ENCODE peak calls at places on chromosome 20, in four cellular contexts. G is GM12878, S is HL-60, A is K562. F is an unnamed sample.

GRCh38 chr20:64228086-64228485 is 27.5 kb upstream of the PCMTD2 start:
- DNase-seq in G (no peak), S (no peak), A (no peak), F (no peak)

GRCh38 chr20:9103955-9104354 is 35.1 kb downstream of the PLCB4 start:
- DNase-seq in G (no peak), S (no peak), A (no peak), F (no peak)

GRCh38 chr20:62219101-62219991 is 732 bp downstream of the HRH3 start:
- DNase-seq in G (no peak), S (no peak), A (no peak), F (no peak)

GRCh38 chr20:47311211-47311610 is 45.3 kb downstream of the ZMYND8 start:
- DNase-seq in G (no peak), S (no peak), A (no peak), F (no peak)

GRCh38 chr20:6831461-6831860 is 64.0 kb downstream of the BMP2 start:
- DNase-seq in G (no peak), S (no peak), A (no peak), F (no peak)

GRCh38 chr20:57249073-57249472 is 17.4 kb downstream of the BMP7 start:
- DNase-seq in G (no peak), S (no peak), A (no peak), F (no peak)

GRCh38 chr20:15867899-15868298 is 705.3 kb downstream of the KIF16B start:
- DNase-seq in G (no peak), S (no peak), A (no peak), F (no peak)

GRCh38 chr20:43680976-43681375 is 14.1 kb downstream of the MYBL2 start:
- DNase-seq in G (no peak), S (no peak), A (no peak), F (no peak)

GRCh38 chr20:57399587-57400261 is 8.5 kb downstream of the RBM38 start:
- DNase-seq in G (peak; percentile 71), S (no peak), A (no peak), F (no peak)

GRCh38 chr20:19027971-19028370 is 184.5 kb upstream of the SLC24A3 start:
- DNase-seq in G (no peak), S (no peak), A (no peak), F (no peak)

GRCh38 chr20:19407731-19408130 is 195.3 kb downstream of the SLC24A3 start:
- DNase-seq in G (no peak), S (no peak), A (no peak), F (no peak)

GRCh38 chr20:56400001-56400640 is 7.7 kb downstream of the CSTF1 start:
- DNase-seq in G (peak; percentile 31), S (no peak), A (peak; percentile 86), F (no peak)

GRCh38 chr20:9660236-9660868 is 146.0 kb downstream of the LAMP5 start:
- DNase-seq in G (no peak), S (no peak), A (peak; percentile 3), F (no peak)

GRCh38 chr20:5316188-5317158 is at the start of gene PROKR2:
- DNase-seq in G (no peak), S (no peak), A (no peak), F (no peak)

GRCh38 chr20:62688855-62689460 is 19.7 kb upstream of the NTSR1 start:
- DNase-seq in G (no peak), S (no peak), A (peak; percentile 21), F (no peak)

GRCh38 chr20:60529149-60529548 is 570.9 kb downstream of the CDH26 start:
- DNase-seq in G (no peak), S (no peak), A (no peak), F (no peak)

GRCh38 chr20:44014807-44015732 is 100.4 kb downstream of the TOX2 start:
- DNase-seq in G (no peak), S (no peak), A (no peak), F (no peak)

GRCh38 chr20:44765647-44766367 is 20.1 kb downstream of the KCNK15 start:
- DNase-seq in G (no peak), S (no peak), A (no peak), F (no peak)

GRCh38 chr20:59063358-59064213 is 21.0 kb upstream of the PRELID3B start:
- DNase-seq in G (no peak), S (no peak), A (peak; percentile 38), F (no peak)

GRCh38 chr20:41726727-41727126 is 108.5 kb upstream of the CHD6 start:
- DNase-seq in G (no peak), S (no peak), A (no peak), F (no peak)

GRCh38 chr20:43840382-43841070 is 74.1 kb upstream of the TOX2 start:
- DNase-seq in G (no peak), S (no peak), A (peak; percentile 59), F (peak; percentile 43)

GRCh38 chr20:33433465-33433864 is 10.1 kb downstream of the SNTA1 start:
- DNase-seq in G (no peak), S (no peak), A (no peak), F (no peak)

GRCh38 chr20:31842471-31843157 is 2.8 kb downstream of the FOXS1 start:
- DNase-seq in G (no peak), S (no peak), A (no peak), F (no peak)
- TF ChIP-seq SPI1 in G (no peak), S (no peak), A (no peak), F (no peak)

GRCh38 chr20:54290636-54291035 is 82.7 kb downstream of the PFDN4 start:
- DNase-seq in G (no peak), S (no peak), A (no peak), F (no peak)
- TF ChIP-seq SPI1 in G (no peak), S (no peak), A (no peak), F (no peak)

GRCh38 chr20:53948383-53949318 is 121.7 kb downstream of the BCAS1 start:
- DNase-seq in G (no peak), S (no peak), A (no peak), F (no peak)
- TF ChIP-seq SPI1 in G (peak; percentile 22), S (no peak), A (no peak), F (no peak)

GRCh38 chr20:50312002-50312681 is 121.5 kb downstream of the CEBPB start:
- DNase-seq in G (no peak), S (no peak), A (no peak), F (no peak)
- TF ChIP-seq SPI1 in G (no peak), S (no peak), A (no peak), F (no peak)

GRCh38 chr20:11549172-11550117 is 368.2 kb upstream of the BTBD3 start:
- DNase-seq in G (no peak), S (no peak), A (no peak), F (no peak)
- TF ChIP-seq SPI1 in G (no peak), S (no peak), A (no peak), F (no peak)

DNA sequence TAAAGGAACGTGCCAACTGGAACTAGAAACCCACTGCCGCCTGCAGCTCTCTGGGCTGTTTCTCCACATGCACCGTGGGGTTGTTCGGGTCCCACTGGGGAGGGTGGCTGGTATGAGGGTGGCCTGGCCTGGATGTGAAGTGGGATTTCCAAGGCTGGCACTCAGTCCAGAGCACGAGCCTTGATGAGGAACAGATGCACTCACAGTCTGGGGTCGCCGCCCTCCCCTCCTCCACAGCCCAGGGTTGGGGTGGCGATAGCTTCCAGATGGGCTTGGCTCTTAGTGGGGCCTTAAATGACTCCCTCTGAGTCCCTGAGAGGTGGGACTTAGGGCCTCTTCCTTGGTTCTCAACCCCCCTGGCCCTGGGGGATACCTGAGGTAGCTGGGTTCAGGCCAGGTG is 30.7 kb upstream of the ANGPT4 start:
- DNase-seq in G (no peak), S (no peak), A (no peak), F (no peak)
- TF ChIP-seq SPI1 in G (no peak), S (no peak), A (no peak), F (no peak)

GRCh38 chr20:23926526-23926880 is 47.0 kb upstream of the CST5 start:
- DNase-seq in G (no peak), S (no peak), A (no peak), F (no peak)

GRCh38 chr20:23925789-23926525 is 46.4 kb upstream of the CST5 start:
- DNase-seq in G (no peak), S (no peak), A (no peak), F (no peak)

GRCh38 chr20:23928353-23928752 is 48.8 kb upstream of the CST5 start:
- DNase-seq in G (no peak), S (no peak), A (no peak), F (no peak)

GRCh38 chr20:23926941-23927872 is 47.7 kb upstream of the CST5 start:
- DNase-seq in G (no peak), S (no peak), A (no peak), F (no peak)

DNA sequence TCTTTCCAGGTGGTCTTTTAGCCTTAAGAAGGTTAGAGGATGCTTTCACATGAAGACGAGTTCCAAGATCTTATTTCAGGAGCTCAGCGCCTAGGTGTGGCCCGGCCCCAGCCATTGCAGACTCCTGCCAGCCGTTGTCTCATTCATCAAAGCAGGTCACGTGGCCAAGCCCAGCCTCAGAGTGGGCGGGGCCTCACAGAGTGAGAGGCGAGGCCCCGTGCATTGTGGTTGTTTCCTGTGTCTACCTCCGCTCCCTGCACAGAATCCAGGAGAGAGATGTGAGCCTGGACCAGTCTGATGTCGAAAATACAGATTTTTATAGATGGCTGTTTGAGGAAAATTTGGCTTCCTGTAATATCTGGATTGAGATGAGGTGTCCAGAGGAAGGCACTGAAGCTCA is 49.2 kb upstream of the CST5 start:
- DNase-seq in G (no peak), S (no peak), A (peak; percentile 44), F (no peak)
- TF ChIP-seq SPI1 in G (no peak), S (no peak), A (no peak), F (no peak)

F was measured in GM12891.